ENCODE peak calls at places on chromosomes 13 and 19, in four cellular contexts. P is T-cell, V is HepG2, Y is Panc1. K is an unnamed sample.

GRCh38 chr19:51325161-51325979 is 13.9 kb downstream of the IGLON5 start:
- ATAC-seq in P (no peak), Y (no peak), V (peak), K (peak)

GRCh38 chr19:7879102-7879770 is 5.0 kb upstream of the PRR36 start:
- ATAC-seq in V (peak), P (no peak), Y (peak), K (no peak)

GRCh38 chr19:55468054-55468393 is 3.5 kb upstream of the C19orf85 start:
- ATAC-seq in P (no peak), V (no peak), Y (peak), K (peak)

GRCh38 chr13:75416327-75417005 is 65.5 kb downstream of the TBC1D4 start:
- ATAC-seq in V (no peak), Y (no peak), P (no peak), K (no peak)

GRCh38 chr19:4821265-4821664 is 10.2 kb downstream of the TICAM1 start:
- ATAC-seq in P (no peak), Y (no peak), V (no peak), K (no peak)

GRCh38 chr13:33016414-33017409 is at the start of gene KL:
- ATAC-seq in V (peak), P (peak), Y (peak), K (peak)

GRCh38 chr13:34162545-34162936 is 344.6 kb downstream of the RFC3 start:
- ATAC-seq in Y (peak), V (no peak), P (no peak), K (no peak)

GRCh38 chr13:112680741-112681360 is 9.0 kb upstream of the ATP11A start:
- ATAC-seq in V (no peak), P (no peak), Y (no peak), K (no peak)

GRCh38 chr13:110714798-110715394 is 1.4 kb downstream of the ING1 start:
- ATAC-seq in Y (no peak), V (peak), P (no peak), K (no peak)

GRCh38 chr13:35978607-35979316 is 152.4 kb downstream of the DCLK1 start:
- ATAC-seq in P (no peak), V (peak), Y (no peak), K (no peak)

GRCh38 chr13:60936281-60936680 is 479.4 kb downstream of the PCDH20 start:
- ATAC-seq in Y (no peak), P (no peak), V (no peak), K (no peak)

GRCh38 chr19:6055013-6055795 is 55.1 kb downstream of the RFX2 start:
- ATAC-seq in V (no peak), P (no peak), Y (no peak), K (peak)

GRCh38 chr13:50611117-50611781 is 232.2 kb downstream of the DLEU7 start:
- ATAC-seq in P (peak), V (no peak), Y (no peak), K (no peak)

GRCh38 chr13:42478531-42479156 is 95.3 kb upstream of the TNFSF11 start:
- ATAC-seq in V (peak), P (no peak), Y (no peak), K (no peak)

GRCh38 chr13:80084086-80084676 is 256.7 kb downstream of the SPRY2 start:
- ATAC-seq in V (no peak), Y (no peak), P (no peak), K (no peak)

GRCh38 chr13:28286263-28286662 is 147.9 kb downstream of the PAN3 start:
- ATAC-seq in Y (no peak), P (no peak), V (no peak), K (peak)

GRCh38 chr19:3115916-3116602 is 19.8 kb upstream of the GNA15 start:
- ATAC-seq in V (no peak), P (no peak), Y (peak), K (no peak)

GRCh38 chr19:13154241-13154778 is 4.1 kb downstream of the IER2 start:
- ATAC-seq in V (no peak), P (no peak), Y (no peak), K (no peak)

GRCh38 chr13:44352671-44353070 is 21.0 kb upstream of the SERP2 start:
- ATAC-seq in Y (no peak), P (no peak), V (no peak), K (no peak)

GRCh38 chr13:43991773-43992201 is 112.1 kb downstream of the LACC1 start:
- ATAC-seq in Y (no peak), P (no peak), V (no peak), K (no peak)

GRCh38 chr13:110801044-110801443 is 87.5 kb downstream of the ING1 start:
- ATAC-seq in V (peak), P (peak), Y (no peak), K (no peak)

GRCh38 chr13:42685762-42686560 is 95.4 kb upstream of the FAM216B start:
- ATAC-seq in Y (no peak), P (no peak), V (no peak), K (no peak)

GRCh38 chr19:29404951-29405727 is 120.7 kb upstream of the VSTM2B start:
- ATAC-seq in V (no peak), P (no peak), Y (peak), K (no peak)

GRCh38 chr19:296476-297225 is 5.4 kb upstream of the PLPP2 start:
- ATAC-seq in V (peak), Y (no peak), P (no peak), K (no peak)

GRCh38 chr13:44244288-44244687 is 129.3 kb upstream of the SERP2 start:
- ATAC-seq in V (no peak), Y (no peak), P (no peak), K (no peak)

GRCh38 chr19:34489175-34489574 is 7.6 kb downstream of the WTIP start:
- ATAC-seq in V (no peak), Y (peak), P (no peak), K (no peak)

GRCh38 chr13:26752671-26753070 is 7.9 kb downstream of the GPR12 start:
- ATAC-seq in P (no peak), V (no peak), Y (no peak), K (no peak)

GRCh38 chr19:30374791-30375650 is 2.8 kb downstream of the ZNF536 start:
- ATAC-seq in V (no peak), Y (no peak), P (no peak), K (no peak)

GRCh38 chr13:50420720-50421456 is 405.6 kb downstream of the KCNRG start:
- ATAC-seq in P (no peak), V (no peak), Y (no peak), K (no peak)

GRCh38 chr19:7620442-7621412 is 8.6 kb downstream of the XAB2 start:
- ATAC-seq in P (no peak), Y (no peak), V (no peak), K (no peak)

GRCh38 chr13:52713894-52714293 is 25.7 kb downstream of the CNMD start:
- ATAC-seq in V (no peak), P (no peak), Y (no peak), K (no peak)

GRCh38 chr13:31310781-31311180 is 111.0 kb downstream of the B3GLCT start:
- ATAC-seq in P (no peak), V (no peak), Y (no peak), K (no peak)

GRCh38 chr19:19321143-19321577 is 531 bp downstream of the MAU2 start:
- ATAC-seq in P (no peak), V (peak), Y (peak), K (no peak)

GRCh38 chr13:59157181-59157580 is 1006.5 kb downstream of the DIAPH3 start:
- ATAC-seq in P (no peak), Y (no peak), V (no peak), K (no peak)

GRCh38 chr19:49915271-49915670 is 13.7 kb upstream of the ATF5 start:
- ATAC-seq in Y (no peak), V (no peak), P (no peak), K (no peak)